ENCODE peak calls at places on chromosomes 11 and 22, in eight cellular contexts. Z is activated T-helper 17 cell treated with anti-CD3 and anti-CD28 coated beads, Interleukin-2, amount 50 U/mL, for 72 hours; L is heart right ventricle; A is left lung; W is naive thymus-derived CD4-positive, alpha-beta T cell; S is Panc1; D is effector memory CD8-positive, alpha-beta T cell; G is activated CD8-positive, alpha-beta T cell treated with anti-CD3 and anti-CD28 coated beads, Interleukin-2, amount 10 ng/mL, durations not matched to agents 7 days and 5 days. E is an unnamed sample.

GRCh38 chr11:120031612-120032600 is 106.0 kb downstream of the TRIM29 start:
- ATAC-seq in Z (no peak), L (no peak), A (no peak), W (no peak), S (peak), D (no peak), G (no peak), E (no peak)

GRCh38 chr22:29205598-29206371 is at the start of gene EMID1:
- ATAC-seq in Z (no peak), L (no peak), A (peak), W (peak), S (peak), D (peak), G (peak), E (no peak)

GRCh38 chr11:34654491-34655334 is 33.8 kb downstream of the EHF start:
- ATAC-seq in Z (no peak), L (no peak), A (peak), W (no peak), S (peak), D (no peak), G (no peak), E (peak)

GRCh38 chr11:29119116-29119515 is 897.7 kb downstream of the KCNA4 start:
- ATAC-seq in Z (no peak), L (no peak), A (no peak), W (no peak), S (no peak), D (no peak), G (no peak), E (no peak)

GRCh38 chr22:17851754-17852153 is 77.5 kb upstream of the BID start:
- ATAC-seq in Z (no peak), L (peak), A (no peak), W (no peak), S (no peak), D (no peak), G (no peak), E (no peak)

GRCh38 chr11:126127898-126128297 is 65.2 kb upstream of the CDON start:
- ATAC-seq in Z (no peak), L (peak), A (no peak), W (no peak), S (no peak), D (no peak), G (no peak), E (no peak)

GRCh38 chr11:82969811-82970210 is 68.3 kb downstream of the DDIAS start:
- ATAC-seq in Z (no peak), L (no peak), A (no peak), W (no peak), S (no peak), D (no peak), G (no peak), E (no peak)

GRCh38 chr11:7422544-7423331 is 62.6 kb upstream of the OLFML1 start:
- ATAC-seq in Z (peak), L (no peak), A (no peak), W (peak), S (peak), D (no peak), G (peak), E (no peak)

GRCh38 chr11:14414470-14415461 is 55.8 kb upstream of the RRAS2 start:
- ATAC-seq in Z (peak), L (no peak), A (no peak), W (peak), S (no peak), D (peak), G (peak), E (no peak)